ENCODE peak calls at places on chromosomes 5 and 9, in four cellular contexts. U, N, R and Q are unnamed samples.

GRCh38 chr5:157387683-157388093 is 72.3 kb upstream of the NIPAL4 start:
- DNase-seq in U (no peak), N (peak), R (no peak), Q (no peak)

GRCh38 chr5:59487068-59487686 is 406.3 kb downstream of the PDE4D start:
- DNase-seq in U (no peak), N (no peak), R (no peak), Q (no peak)

GRCh38 chr5:163880307-163880706 is 374.9 kb downstream of the MAT2B start:
- DNase-seq in U (no peak), R (no peak), N (no peak), Q (no peak)

GRCh38 chr5:60810438-60811085 is 33.5 kb downstream of the ELOVL7 start:
- DNase-seq in N (peak), R (no peak), U (peak), Q (no peak)

GRCh38 chr5:151267481-151268275 is 14.7 kb downstream of the GM2A start:
- DNase-seq in N (no peak), R (no peak), U (no peak), Q (no peak)

GRCh38 chr5:133510634-133511262 is 101.6 kb downstream of the FSTL4 start:
- DNase-seq in N (no peak), U (no peak), R (no peak), Q (no peak)

GRCh38 chr9:15746905-15747304 is 194.1 kb downstream of the CCDC171 start:
- DNase-seq in U (no peak), N (no peak), R (no peak), Q (no peak)

GRCh38 chr9:5651246-5651645 is 22.3 kb downstream of the RIC1 start:
- DNase-seq in N (peak), R (no peak), U (no peak), Q (no peak)

GRCh38 chr5:125199968-125200841 is 453.8 kb upstream of the ZNF608 start:
- DNase-seq in R (no peak), U (no peak), N (no peak), Q (peak)

GRCh38 chr5:125045647-125046046 is 299.2 kb upstream of the ZNF608 start:
- DNase-seq in U (no peak), N (peak), R (no peak), Q (no peak)

GRCh38 chr9:93951655-93952118 is 3.5 kb downstream of the BARX1 start:
- DNase-seq in R (no peak), U (no peak), N (no peak), Q (no peak)

GRCh38 chr5:171428849-171429542 is 9.5 kb downstream of the FGF18 start:
- DNase-seq in N (no peak), R (no peak), U (no peak), Q (no peak)